ENCODE peak calls at places on chromosome 5, in ten cellular contexts. G is ovary, A is GM12878, U is transverse colon, H is SK-N-SH, J is suprapubic skin, N is A549, I is H1, E is HepG2, T is tibial nerve. X is an unnamed sample.

GRCh38 chr5:169707714-169708113 is 70.6 kb downstream of the DOCK2 start:
- DNase-seq in U (no peak), E (no peak), T (no peak), H (no peak), J (no peak), G (no peak), A (no peak), N (no peak), I (no peak), X (no peak)

GRCh38 chr5:38453506-38453905 is 102.9 kb downstream of the LIFR start:
- DNase-seq in H (no peak), J (no peak), G (no peak), I (no peak), E (no peak), U (no peak), N (no peak), A (peak; percentile 89), T (no peak), X (no peak)

GRCh38 chr5:35464757-35465156 is 152.9 kb upstream of the SPEF2 start:
- DNase-seq in U (no peak), A (no peak), T (no peak), I (no peak), H (no peak), N (no peak), J (no peak), E (no peak), G (no peak), X (no peak)

GRCh38 chr5:138469540-138470321 is 4.5 kb downstream of the EGR1 start:
- DNase-seq in G (peak; percentile 80), J (no peak), T (no peak), N (peak; percentile 35), A (no peak), H (peak; percentile 39), I (peak; percentile 31), U (peak; percentile 65), E (no peak), X (peak; percentile 55)

GRCh38 chr5:78624992-78625391 is 23.6 kb downstream of the LHFPL2 start:
- DNase-seq in I (no peak), H (no peak), U (no peak), T (no peak), G (no peak), E (no peak), N (no peak), A (no peak), J (no peak), X (no peak)

GRCh38 chr5:156201793-156202388 is 125.1 kb upstream of the SGCD start:
- DNase-seq in J (no peak), E (no peak), I (no peak), G (no peak), N (peak; percentile 32), A (no peak), H (no peak), T (peak; percentile 9), U (no peak), X (no peak)

GRCh38 chr5:52799358-52799982 is 11.8 kb downstream of the ITGA1 start:
- DNase-seq in T (no peak), I (peak; percentile 46), G (peak; percentile 60), E (peak; percentile 72), N (no peak), U (peak; percentile 42), J (peak; percentile 64), H (peak; percentile 23), A (no peak), X (peak; percentile 38)

GRCh38 chr5:161023591-161023990 is 171.6 kb upstream of the ATP10B start:
- DNase-seq in U (no peak), A (no peak), H (no peak), G (no peak), E (no peak), I (no peak), N (no peak), T (no peak), J (no peak), X (no peak)

GRCh38 chr5:135141303-135142268 is 107.6 kb upstream of the PITX1 start:
- DNase-seq in J (no peak), H (no peak), I (no peak), N (peak; percentile 37), T (no peak), E (peak; percentile 74), A (no peak), U (no peak), G (no peak), X (peak; percentile 45)

GRCh38 chr5:56183507-56183906 is 49.6 kb downstream of the ANKRD55 start:
- DNase-seq in U (no peak), T (no peak), H (no peak), I (no peak), E (peak; percentile 36), G (no peak), N (no peak), J (no peak), A (no peak), X (no peak)

GRCh38 chr5:37926732-37927131 is 86.9 kb upstream of the GDNF start:
- DNase-seq in U (no peak), E (no peak), A (no peak), I (no peak), J (no peak), H (no peak), T (no peak), N (no peak), G (no peak), X (no peak)

GRCh38 chr5:177601577-177602457 is 1.9 kb downstream of the B4GALT7 start:
- DNase-seq in I (no peak), U (no peak), T (no peak), G (no peak), A (no peak), H (no peak), N (peak; percentile 33), E (peak; percentile 41), J (no peak), X (peak; percentile 58)
- TF ChIP-seq EP300 in I (no peak), U (no peak), T (no peak), G (no peak), A (no peak), H (no peak), N (no peak), E (no peak), J (no peak), X (no peak)

GRCh38 chr5:141371572-141372475 is 1.8 kb downstream of the PCDHGB3 start:
- DNase-seq in A (no peak), G (no peak), J (no peak), N (no peak), H (no peak), U (no peak), E (no peak), T (no peak), I (no peak), X (no peak)
- H3K9me3 ChIP-seq in A (peaks cover 17% of the 10 kb centered on the region), G (peaks cover 44% of the 10 kb centered on the region), J (peaks cover 62% of the 10 kb centered on the region), N (peaks cover 48% of the 10 kb centered on the region), H (peaks cover 7% of the 10 kb centered on the region), U (peaks cover 19% of the 10 kb centered on the region), E (peaks cover 53% of the 10 kb centered on the region), T (peaks cover 4% of the 10 kb centered on the region), I (peaks cover 36% of the 10 kb centered on the region), X (peaks cover 57% of the 10 kb centered on the region)

GRCh38 chr5:172942556-172942955 is 16.7 kb upstream of the RPL26L1 start:
- DNase-seq in E (no peak), H (no peak), A (no peak), U (no peak), G (no peak), T (no peak), N (no peak), I (no peak), J (no peak), X (no peak)

GRCh38 chr5:172945151-172945550 is 14.1 kb upstream of the RPL26L1 start:
- DNase-seq in E (no peak), G (no peak), U (no peak), J (no peak), H (no peak), N (no peak), I (no peak), A (no peak), T (no peak), X (no peak)

GRCh38 chr5:172943906-172944305 is 15.3 kb upstream of the RPL26L1 start:
- DNase-seq in E (no peak), I (no peak), N (no peak), J (no peak), U (no peak), A (no peak), G (no peak), H (no peak), T (no peak), X (no peak)

GRCh38 chr5:172944741-172945140 is 14.5 kb upstream of the RPL26L1 start:
- DNase-seq in N (no peak), T (no peak), U (no peak), J (no peak), H (no peak), G (no peak), E (no peak), A (no peak), I (no peak), X (no peak)

DNA sequence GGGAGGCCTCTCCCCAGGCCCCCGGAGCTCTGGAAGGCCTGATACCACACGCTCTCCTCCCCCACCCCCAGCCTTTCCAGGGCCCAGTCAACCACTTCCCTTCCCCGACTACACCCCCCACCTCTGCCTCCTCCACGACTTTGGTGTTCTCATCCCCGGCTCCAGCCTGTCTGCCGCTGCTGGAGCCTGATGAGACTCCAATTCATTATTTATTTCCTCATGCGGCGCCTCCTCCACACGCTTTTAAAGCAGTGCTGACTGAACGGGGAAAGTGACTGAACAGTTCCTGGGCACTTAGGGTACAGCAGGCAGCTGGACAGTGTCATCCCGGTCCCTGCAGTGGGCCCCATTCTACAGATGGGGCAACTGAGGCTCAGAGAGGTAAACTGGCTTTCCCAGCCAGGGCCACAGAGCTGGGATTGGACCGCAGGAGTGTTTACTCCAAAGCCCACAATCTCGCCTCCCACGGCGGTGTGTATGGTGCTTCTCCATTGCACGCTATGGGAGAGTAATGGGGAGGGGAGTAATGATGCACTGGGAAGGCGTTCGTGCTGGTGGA is 15.9 kb upstream of the RPL26L1 start:
- DNase-seq in A (no peak), J (no peak), N (no peak), E (no peak), I (no peak), G (peak; percentile 51), T (no peak), U (no peak), H (no peak), X (no peak)
- TF ChIP-seq EP300 in A (no peak), J (no peak), N (no peak), E (no peak), I (no peak), G (no peak), T (no peak), U (no peak), H (no peak), X (no peak)

GRCh38 chr5:178793696-178794095 is 63.2 kb upstream of the ZNF354A start:
- DNase-seq in T (no peak), I (no peak), J (no peak), E (no peak), A (no peak), H (no peak), G (no peak), U (no peak), N (no peak), X (no peak)

GRCh38 chr5:178790371-178790770 is 59.9 kb upstream of the ZNF354A start:
- DNase-seq in A (no peak), N (no peak), E (peak; percentile 12), J (no peak), U (no peak), I (no peak), T (no peak), H (no peak), G (no peak), X (no peak)

GRCh38 chr5:178794433-178794832 is 64.0 kb upstream of the ZNF354A start:
- DNase-seq in E (no peak), H (no peak), U (no peak), T (no peak), G (no peak), A (no peak), I (no peak), N (no peak), J (no peak), X (no peak)

GRCh38 chr5:178793156-178793555 is 62.7 kb upstream of the ZNF354A start:
- DNase-seq in J (no peak), E (peak; percentile 21), A (no peak), U (peak; percentile 15), T (no peak), G (no peak), H (peak; percentile 71), I (peak; percentile 70), N (no peak), X (peak; percentile 52)

GRCh38 chr5:178791976-178792375 is 61.5 kb upstream of the ZNF354A start:
- DNase-seq in E (no peak), T (no peak), A (no peak), I (no peak), G (no peak), N (no peak), U (no peak), H (no peak), J (no peak), X (no peak)
- H3K9me3 ChIP-seq in E (no peaks in the 10 kb centered on the region), T (no peaks in the 10 kb centered on the region), A (no peaks in the 10 kb centered on the region), I (peaks cover 31% of the 10 kb centered on the region), G (no peaks in the 10 kb centered on the region), N (peaks cover 29% of the 10 kb centered on the region), U (no peaks in the 10 kb centered on the region), H (no peaks in the 10 kb centered on the region), J (no peaks in the 10 kb centered on the region), X (no peaks in the 10 kb centered on the region)